ENCODE peak calls at places on chromosome 2, in four cellular contexts. W is SK-MEL-5; V is stimulated activated CD8-positive, alpha-beta memory T cell treated with anti-CD3 and anti-CD28 coated beads, Interleukin-7, amount 100 ng/mL, for 1 hour; Y is HEK293T. L is an unnamed sample.
A peak's percentile ranks its signal among the peaks of the same experiment; 100 is the strongest.

GRCh38 chr2:112542974-112543760 is 902 bp downstream of the POLR1B start:
- DNase-seq in W (peak; percentile 26), V (no peak), Y (peak; percentile 16), L (no peak)

GRCh38 chr2:135909976-135910375 is 33.7 kb upstream of the MCM6 start:
- DNase-seq in W (no peak), V (no peak), Y (no peak), L (no peak)

GRCh38 chr2:130846686-130847375 is 10.1 kb downstream of the ARHGEF4 start:
- DNase-seq in W (no peak), V (no peak), Y (no peak), L (no peak)

GRCh38 chr2:47309472-47309951 is 93.4 kb upstream of the MSH2 start:
- DNase-seq in W (no peak), V (no peak), Y (no peak), L (no peak)

GRCh38 chr2:147909178-147909577 is 64.3 kb downstream of the ACVR2A start:
- DNase-seq in W (no peak), V (no peak), Y (no peak), L (no peak)

GRCh38 chr2:165469417-165469816 is at the start of gene CSRNP3:
- DNase-seq in W (peak; percentile 80), V (no peak), Y (peak; percentile 73), L (no peak)

GRCh38 chr2:238423561-238424312 is 3.0 kb upstream of the ASB1 start:
- DNase-seq in W (no peak), V (no peak), Y (no peak), L (no peak)

GRCh38 chr2:196239622-196240587 is 68.5 kb upstream of the STK17B start:
- DNase-seq in W (peak; percentile 50), V (peak; percentile 66), Y (no peak), L (no peak)

GRCh38 chr2:6824962-6825361 is 40.7 kb downstream of the CMPK2 start:
- DNase-seq in W (peak; percentile 58), V (no peak), Y (no peak), L (no peak)

GRCh38 chr2:66122491-66122890 is 312.4 kb upstream of the MEIS1 start:
- DNase-seq in W (no peak), V (no peak), Y (no peak), L (no peak)

GRCh38 chr2:70044290-70045040 is 42.8 kb upstream of the PCBP1 start:
- DNase-seq in W (no peak), V (no peak), Y (no peak), L (no peak)

GRCh38 chr2:194346189-194346588 is 1310.8 kb upstream of the SLC39A10 start:
- DNase-seq in W (no peak), V (no peak), Y (no peak), L (no peak)

GRCh38 chr2:82839046-82839445 is 1620.0 kb downstream of the SUCLG1 start:
- DNase-seq in W (no peak), V (no peak), Y (no peak), L (no peak)

GRCh38 chr2:27717070-27717453 is 53.4 kb downstream of the SLC4A1AP start:
- DNase-seq in W (peak; percentile 88), V (no peak), Y (no peak), L (no peak)

GRCh38 chr2:119242276-119243119 is 18.9 kb downstream of the STEAP3 start:
- DNase-seq in W (no peak), V (no peak), Y (no peak), L (no peak)

GRCh38 chr2:227479865-227480475 is 8.0 kb downstream of the AGFG1 start:
- DNase-seq in W (peak; percentile 56), V (no peak), Y (no peak), L (no peak)

GRCh38 chr2:217451634-217452033 is 551.2 kb downstream of the TNS1 start:
- DNase-seq in W (no peak), V (no peak), Y (no peak), L (no peak)

GRCh38 chr2:113164930-113165585 is 8.7 kb upstream of the PSD4 start:
- DNase-seq in W (no peak), V (no peak), Y (no peak), L (no peak)

GRCh38 chr2:136057023-136057801 is 60.7 kb downstream of the CXCR4 start:
- DNase-seq in W (no peak), V (no peak), Y (no peak), L (no peak)

GRCh38 chr2:211132586-211132985 is 576.2 kb downstream of the CPS1 start:
- DNase-seq in W (no peak), V (no peak), Y (no peak), L (no peak)

GRCh38 chr2:172667926-172668325 is 67.7 kb upstream of the RAPGEF4 start:
- DNase-seq in W (no peak), V (no peak), Y (no peak), L (no peak)

GRCh38 chr2:128581849-128582244 is 263.2 kb upstream of the HS6ST1 start:
- DNase-seq in W (no peak), V (no peak), Y (no peak), L (no peak)

GRCh38 chr2:62343636-62344349 is 147.9 kb downstream of the B3GNT2 start:
- DNase-seq in W (no peak), V (no peak), Y (no peak), L (no peak)

GRCh38 chr2:144137269-144137668 is 382.6 kb downstream of the ZEB2 start:
- DNase-seq in W (no peak), V (no peak), Y (no peak), L (no peak)